ENCODE peak calls at places on chromosomes 12 and 14, in nine cellular contexts. U, R, F, M, Z, L, C, Q and T are unnamed samples.

GRCh38 chr14:62179367-62180018 is 417.3 kb downstream of the SNAPC1 start:
- DNase-seq in U (no peak), Z (no peak), Q (peak; percentile 58), L (peak; percentile 50), M (no peak), R (peak; percentile 79), C (peak; percentile 26), F (peak; percentile 75), T (peak; percentile 33)

GRCh38 chr14:61211476-61212262 is 69.5 kb downstream of the TMEM30B start:
- DNase-seq in M (no peak), R (peak; percentile 99), Q (no peak), F (no peak), L (no peak), Z (no peak), U (no peak), C (no peak), T (no peak)

GRCh38 chr12:52082988-52083637 is 3.6 kb downstream of the SMIM41 start:
- DNase-seq in F (peak; percentile 90), U (peak; percentile 57), Q (peak; percentile 85), C (peak; percentile 46), M (peak; percentile 76), R (peak; percentile 73), L (peak; percentile 69), Z (peak; percentile 50), T (peak; percentile 62)

GRCh38 chr12:7369274-7369729 is 65.4 kb downstream of the ACSM4 start:
- DNase-seq in C (no peak), Q (peak; percentile 67), M (no peak), L (no peak), Z (no peak), U (no peak), R (no peak), F (no peak), T (no peak)

GRCh38 chr12:107775093-107775721 is 703 bp downstream of the ASCL4 start:
- DNase-seq in F (no peak), R (no peak), M (no peak), Z (no peak), C (no peak), Q (peak; percentile 74), U (no peak), L (no peak), T (peak; percentile 21)

GRCh38 chr14:104554608-104555401 is 24.8 kb upstream of the C14orf180 start:
- DNase-seq in U (no peak), F (no peak), L (no peak), C (no peak), Q (peak; percentile 63), R (no peak), Z (no peak), M (no peak), T (no peak)

GRCh38 chr12:41345071-41345470 is 157.0 kb downstream of the PDZRN4 start:
- DNase-seq in C (peak; percentile 77), F (no peak), M (no peak), Z (no peak), R (no peak), U (no peak), L (no peak), Q (no peak), T (no peak)

GRCh38 chr12:122721057-122721545 is 4.5 kb upstream of the HCAR3 start:
- DNase-seq in R (no peak), F (no peak), M (no peak), C (no peak), L (peak; percentile 79), U (no peak), Z (no peak), Q (no peak), T (no peak)

GRCh38 chr14:51518681-51519080 is 133.0 kb upstream of the FRMD6 start:
- DNase-seq in C (no peak), M (no peak), L (no peak), U (no peak), R (no peak), Z (no peak), Q (no peak), F (no peak), T (no peak)

GRCh38 chr12:6212086-6212485 is 11.9 kb downstream of the CD9 start:
- DNase-seq in Z (no peak), C (no peak), Q (peak; percentile 18), L (no peak), F (peak; percentile 32), R (no peak), U (no peak), M (no peak), T (no peak)

GRCh38 chr14:53306926-53307325 is 153.8 kb upstream of the DDHD1 start:
- DNase-seq in M (no peak), R (no peak), L (no peak), Z (no peak), C (peak; percentile 94), F (peak; percentile 27), U (no peak), Q (no peak), T (no peak)

GRCh38 chr14:73759183-73759713 is 45.1 kb upstream of the PNMA1 start:
- DNase-seq in Z (peak; percentile 17), U (no peak), L (no peak), C (no peak), M (peak; percentile 39), R (no peak), F (peak; percentile 87), Q (peak; percentile 91), T (no peak)

GRCh38 chr12:102567031-102567985 is 86.9 kb upstream of the IGF1 start:
- DNase-seq in C (no peak), M (no peak), Z (no peak), F (peak; percentile 75), U (no peak), Q (no peak), L (no peak), R (no peak), T (no peak)

GRCh38 chr14:67269338-67270060 is 28.3 kb downstream of the PALS1 start:
- DNase-seq in L (no peak), U (no peak), Q (no peak), M (no peak), R (no peak), Z (no peak), F (peak; percentile 69), C (no peak), T (no peak)

GRCh38 chr14:91163316-91163715 is 49.4 kb downstream of the DGLUCY start:
- DNase-seq in L (no peak), R (no peak), C (peak; percentile 31), Z (no peak), U (no peak), M (no peak), F (no peak), Q (peak; percentile 89), T (no peak)

GRCh38 chr14:61392297-61392696 is 70.9 kb downstream of the PRKCH start:
- DNase-seq in Z (no peak), U (no peak), R (no peak), F (no peak), Q (no peak), M (no peak), C (no peak), L (no peak), T (no peak)

GRCh38 chr12:131592972-131593371 is 117.9 kb upstream of the SFSWAP start:
- DNase-seq in F (no peak), C (no peak), L (no peak), M (no peak), U (no peak), R (no peak), Q (no peak), Z (no peak), T (no peak)